ENCODE peak calls at places on chromosomes 2 and 18, in nine cellular contexts. W, H, E, J, N, P, K, C and F are unnamed samples. For H3K9me3, the result is how much of the 10 kb centered on the place peaks cover.

GRCh38 chr18:56748698-56749268 is 97.6 kb downstream of the WDR7 start:
- DNase-seq in C (peak), K (peak), P (no peak), N (peak), J (no peak), W (no peak), H (no peak), E (no peak), F (no peak)

GRCh38 chr18:58400337-58400885 is 228.5 kb downstream of the ALPK2 start:
- DNase-seq in K (peak), C (no peak), P (peak), J (no peak), W (no peak), N (no peak), E (no peak), H (no peak), F (no peak)

GRCh38 chr2:7118606-7119503 is 201.6 kb downstream of the RNF144A start:
- DNase-seq in H (no peak), J (no peak), P (no peak), W (no peak), K (peak), C (peak), E (no peak), N (peak), F (no peak)

GRCh38 chr2:72148975-72149555 is 1.4 kb upstream of the CYP26B1 start:
- DNase-seq in P (no peak), J (peak), E (peak), C (no peak), K (no peak), H (peak), W (peak), N (peak), F (no peak)

GRCh38 chr18:70464343-70465114 is 175.7 kb downstream of the SOCS6 start:
- DNase-seq in K (peak), N (peak), W (peak), H (no peak), E (peak), C (no peak), P (peak), J (peak), F (no peak)

GRCh38 chr2:26506279-26506678 is 28.4 kb upstream of the OTOF start:
- DNase-seq in K (no peak), E (no peak), J (no peak), C (no peak), W (no peak), H (no peak), P (no peak), N (no peak), F (no peak)

GRCh38 chr2:152594022-152594712 is 123.1 kb downstream of the PRPF40A start:
- DNase-seq in W (peak), P (no peak), J (no peak), K (no peak), N (no peak), C (peak), E (peak), H (no peak), F (no peak)

GRCh38 chr2:223598994-223599645 is 3.0 kb downstream of the SCG2 start:
- DNase-seq in E (no peak), P (no peak), K (no peak), W (no peak), N (no peak), C (no peak), J (no peak), H (no peak), F (no peak)

GRCh38 chr2:147351789-147352188 is 493.0 kb upstream of the ACVR2A start:
- DNase-seq in J (no peak), C (no peak), W (no peak), N (no peak), P (no peak), K (no peak), E (no peak), H (no peak), F (no peak)

GRCh38 chr18:62870643-62871042 is 155.3 kb downstream of the PHLPP1 start:
- DNase-seq in J (no peak), W (no peak), C (no peak), P (no peak), K (no peak), E (no peak), H (no peak), N (no peak), F (no peak)

GRCh38 chr2:62883629-62884028 is 167.0 kb upstream of the OTX1 start:
- DNase-seq in P (no peak), J (no peak), N (no peak), E (no peak), H (no peak), W (no peak), K (no peak), C (no peak), F (no peak)

GRCh38 chr2:122491011-122491410 is 735.6 kb downstream of the TSN start:
- DNase-seq in J (no peak), K (peak), C (no peak), E (no peak), N (no peak), W (no peak), P (no peak), H (no peak), F (no peak)

GRCh38 chr2:181780159-181781081 is 100.1 kb upstream of the NEUROD1 start:
- DNase-seq in J (no peak), E (no peak), N (peak), H (peak), K (peak), P (no peak), C (no peak), W (peak), F (no peak)

GRCh38 chr2:120241709-120242108 is 10.9 kb upstream of the RALB start:
- DNase-seq in K (no peak), N (no peak), W (no peak), E (no peak), J (no peak), P (no peak), H (no peak), C (no peak), F (no peak)

GRCh38 chr2:234368861-234369261 is 128.0 kb downstream of the ARL4C start:
- DNase-seq in E (no peak), W (peak), J (peak), C (no peak), H (peak), P (no peak), N (peak), K (no peak), F (no peak)

GRCh38 chr18:11518788-11519685 is 90.4 kb upstream of the SLC35G4 start:
- DNase-seq in J (peak), C (peak), K (peak), W (no peak), E (peak), H (peak), N (peak), P (no peak), F (no peak)

GRCh38 chr2:203261326-203262159 is 22.7 kb downstream of the CYP20A1 start:
- DNase-seq in E (no peak), P (no peak), K (peak), H (no peak), J (no peak), N (peak), C (no peak), W (no peak), F (no peak)

GRCh38 chr2:237474511-237474911 is 12.5 kb upstream of the MLPH start:
- DNase-seq in C (no peak), K (no peak), P (no peak), W (peak), E (no peak), H (no peak), N (no peak), J (no peak), F (no peak)

GRCh38 chr18:48488388-48488850 is 50.4 kb upstream of the CTIF start:
- DNase-seq in C (no peak), E (peak), J (no peak), P (no peak), K (peak), N (peak), H (peak), W (no peak), F (no peak)

GRCh38 chr2:96113951-96114350 is 2.4 kb downstream of the ADRA2B start:
- DNase-seq in H (no peak), K (no peak), N (no peak), C (no peak), E (no peak), J (no peak), W (no peak), P (no peak), F (no peak)

GRCh38 chr2:74025971-74026612 is 41.4 kb downstream of the TET3 start:
- DNase-seq in W (no peak), C (no peak), E (peak), K (no peak), N (no peak), J (peak), H (peak), P (no peak), F (no peak)

GRCh38 chr2:120786038-120786437 is 50.4 kb downstream of the GLI2 start:
- DNase-seq in C (no peak), N (no peak), H (no peak), J (no peak), E (no peak), P (no peak), W (no peak), K (no peak), F (no peak)

GRCh38 chr2:177342736-177343135 is 49.8 kb upstream of the AGPS start:
- DNase-seq in N (no peak), K (no peak), W (no peak), H (no peak), J (no peak), C (no peak), E (no peak), P (no peak), F (no peak)

GRCh38 chr18:77119851-77120491 is 12.6 kb downstream of the MBP start:
- DNase-seq in J (no peak), P (no peak), C (peak), E (peak), H (no peak), W (peak), K (no peak), N (no peak), F (no peak)

GRCh38 chr2:201536046-201536445 is 84.5 kb downstream of the STRADB start:
- DNase-seq in H (no peak), E (no peak), N (no peak), J (no peak), C (no peak), P (no peak), K (no peak), W (no peak), F (no peak)

DNA sequence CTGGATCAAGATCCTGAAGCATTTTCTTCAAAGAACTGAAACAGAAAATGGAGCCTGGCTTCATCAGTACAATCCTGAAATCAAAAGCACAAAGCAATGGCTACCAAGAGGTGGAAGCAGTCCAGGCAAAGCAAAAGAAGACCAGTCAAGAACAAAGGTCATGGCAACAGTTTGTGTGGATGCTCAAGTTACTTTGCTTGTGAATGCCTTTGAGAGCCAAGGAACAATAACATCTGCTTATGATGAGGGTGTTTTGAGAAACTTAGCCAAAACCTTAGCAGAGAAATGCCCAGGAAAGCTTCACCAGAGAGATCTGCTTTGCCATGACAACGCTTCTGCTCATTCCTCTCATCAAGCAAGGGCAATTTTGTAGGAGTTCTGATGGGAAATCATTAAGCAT is 723.1 kb downstream of the TMEM182 start:
- DNase-seq in K (no peak), C (no peak), H (no peak), P (no peak), J (no peak), W (no peak), N (no peak), E (no peak), F (no peak)
- H3K9me3 ChIP-seq in K (under half), C (under half), H (under half), P (under half), J (under half), W (under half), N (under half), E (under half), F (under half)

DNA sequence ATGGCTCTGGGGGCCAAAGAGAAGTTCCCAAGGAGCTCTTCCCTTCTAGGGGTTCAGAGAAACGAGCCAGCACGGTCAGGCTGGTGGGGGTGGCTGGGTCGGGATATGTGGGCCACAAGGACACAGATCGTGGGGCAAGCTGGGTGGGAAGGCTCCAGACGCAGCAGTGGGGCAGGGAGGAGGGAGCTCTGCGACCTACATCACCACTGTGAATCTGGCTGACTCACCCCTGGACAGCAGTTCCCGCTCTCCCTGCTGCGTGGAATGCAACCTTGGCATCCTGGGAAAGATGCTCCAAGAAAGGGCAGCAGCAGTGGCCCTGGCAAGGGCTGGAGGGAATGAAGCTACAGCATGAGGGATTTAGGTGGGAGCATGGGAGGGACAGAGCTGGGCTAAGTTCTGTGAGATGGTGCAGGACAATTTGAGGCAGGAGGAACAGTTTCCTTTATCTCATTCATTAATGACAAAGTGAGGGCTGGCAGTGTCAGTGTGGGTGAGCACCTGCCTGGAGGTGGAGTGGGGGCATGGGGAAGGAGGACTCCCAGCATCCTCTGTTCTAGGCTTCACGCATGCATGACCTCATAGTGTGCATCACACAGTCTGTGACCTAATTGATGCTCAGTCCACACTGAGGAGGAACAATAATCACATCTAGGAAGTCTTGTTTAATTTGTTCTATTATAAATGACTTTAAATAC is 25.0 kb downstream of the CELF4 start:
- DNase-seq in P (no peak), W (no peak), C (no peak), K (no peak), J (no peak), H (no peak), N (no peak), E (no peak), F (no peak)
- H3K9me3 ChIP-seq in P (under half), W (under half), C (under half), K (under half), J (under half), H (under half), N (under half), E (under half), F (under half)

GRCh38 chr18:72612894-72613537 is 68.9 kb upstream of the CBLN2 start:
- DNase-seq in N (no peak), H (no peak), P (no peak), J (no peak), E (no peak), C (no peak), W (no peak), K (no peak), F (no peak)
- H3K9me3 ChIP-seq in N (under half), H (under half), P (under half), J (under half), E (under half), C (under half), W (under half), K (under half), F (under half)

GRCh38 chr2:2767837-2768236 is 436.8 kb upstream of the MYT1L start:
- DNase-seq in J (no peak), C (no peak), P (no peak), N (no peak), E (no peak), W (no peak), H (no peak), K (no peak), F (no peak)

GRCh38 chr2:2765176-2765800 is 434.2 kb upstream of the MYT1L start:
- DNase-seq in N (no peak), E (no peak), P (no peak), W (no peak), K (no peak), H (no peak), C (no peak), J (no peak), F (no peak)

GRCh38 chr2:2769481-2770431 is 438.7 kb upstream of the MYT1L start:
- DNase-seq in E (peak), J (no peak), P (no peak), H (no peak), W (peak), C (no peak), K (peak), N (peak), F (no peak)

GRCh38 chr2:2765839-2766495 is 434.9 kb upstream of the MYT1L start:
- DNase-seq in H (no peak), J (no peak), W (no peak), K (no peak), E (no peak), C (no peak), P (peak), N (no peak), F (no peak)

DNA sequence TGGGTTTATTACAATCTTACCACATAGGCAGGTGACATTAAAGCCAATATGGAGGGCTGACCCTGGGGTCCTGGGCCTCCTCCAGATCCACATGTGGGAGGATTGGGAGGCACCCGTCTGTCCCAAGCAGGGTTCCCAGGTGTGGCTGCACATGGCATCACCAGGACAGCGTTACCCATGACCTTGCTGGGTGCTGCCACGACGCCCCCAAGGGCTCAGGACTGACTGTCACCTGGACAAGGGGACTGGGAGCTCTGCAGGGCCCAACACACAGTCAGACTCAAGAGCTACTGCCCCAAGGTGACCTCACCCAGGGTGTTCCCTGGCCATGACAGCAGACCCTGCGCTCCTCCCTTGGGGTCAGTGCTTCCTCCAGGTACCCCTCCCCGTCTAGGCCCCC is 437.4 kb upstream of the MYT1L start:
- DNase-seq in C (no peak), K (no peak), W (no peak), E (no peak), J (no peak), H (no peak), N (no peak), P (no peak), F (no peak)
- H3K9me3 ChIP-seq in C (under half), K (under half), W (under half), E (under half), J (under half), H (under half), N (under half), P (under half), F (under half)

DNA sequence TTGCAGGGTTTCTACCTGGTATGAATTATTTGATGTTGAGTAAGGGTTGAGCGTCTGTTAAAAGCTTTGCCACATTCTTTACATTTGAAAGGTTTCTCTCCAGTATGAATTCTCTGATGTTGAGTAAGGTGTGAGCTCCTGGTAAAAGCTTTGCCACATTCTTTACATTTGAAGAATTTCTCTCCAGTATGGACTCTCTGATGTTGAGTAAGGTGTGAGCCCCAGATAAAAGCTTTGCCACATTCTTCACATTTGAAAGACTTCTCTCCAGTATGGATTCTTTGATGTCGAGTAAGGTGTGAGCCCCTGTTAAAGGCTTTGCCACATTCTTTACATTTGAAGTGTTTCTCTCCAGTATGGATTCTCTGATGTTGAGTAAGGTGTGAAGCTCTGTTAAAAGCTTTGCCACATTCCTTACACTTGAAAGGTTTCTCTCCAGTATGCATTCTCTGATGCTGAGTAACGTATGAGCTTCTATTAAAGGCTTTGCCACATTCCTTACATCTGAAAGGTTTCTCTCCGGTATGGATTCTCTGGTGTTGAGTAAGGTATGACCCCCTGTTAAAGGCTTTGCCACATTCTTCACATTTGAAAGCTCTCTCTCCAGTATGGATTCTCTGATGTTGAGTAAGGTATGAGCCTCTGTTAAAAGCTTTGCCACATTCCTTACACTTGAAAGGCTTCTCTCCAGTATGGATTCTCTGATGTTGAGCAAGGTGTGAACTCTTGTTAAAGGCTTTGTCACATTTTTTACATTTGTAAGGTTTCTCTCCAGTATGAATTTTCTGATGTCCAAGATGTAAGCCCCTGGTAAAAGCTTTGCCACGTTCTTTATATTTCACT is 27.1 kb downstream of the ZNF519 start:
- DNase-seq in E (no peak), J (no peak), N (no peak), W (no peak), K (no peak), C (no peak), H (no peak), P (no peak), F (no peak)
- H3K9me3 ChIP-seq in E (under half), J (under half), N (under half), W (under half), K (half or more), C (half or more), H (under half), P (under half), F (under half)

GRCh38 chr2:16126141-16126968 is 186.0 kb downstream of the MYCN start:
- DNase-seq in C (no peak), H (no peak), K (no peak), W (no peak), N (no peak), P (no peak), E (peak), J (no peak), F (no peak)

GRCh38 chr2:16125614-16126125 is 185.3 kb downstream of the MYCN start:
- DNase-seq in J (no peak), K (no peak), N (no peak), C (no peak), P (no peak), E (peak), W (no peak), H (no peak), F (no peak)

GRCh38 chr2:16123881-16124780 is 183.8 kb downstream of the MYCN start:
- DNase-seq in E (peak), N (no peak), C (no peak), P (no peak), J (no peak), W (no peak), K (no peak), H (no peak), F (no peak)

GRCh38 chr2:16123421-16123820 is 183.1 kb downstream of the MYCN start:
- DNase-seq in N (no peak), E (peak), J (no peak), K (no peak), W (no peak), P (no peak), C (no peak), H (no peak), F (no peak)

DNA sequence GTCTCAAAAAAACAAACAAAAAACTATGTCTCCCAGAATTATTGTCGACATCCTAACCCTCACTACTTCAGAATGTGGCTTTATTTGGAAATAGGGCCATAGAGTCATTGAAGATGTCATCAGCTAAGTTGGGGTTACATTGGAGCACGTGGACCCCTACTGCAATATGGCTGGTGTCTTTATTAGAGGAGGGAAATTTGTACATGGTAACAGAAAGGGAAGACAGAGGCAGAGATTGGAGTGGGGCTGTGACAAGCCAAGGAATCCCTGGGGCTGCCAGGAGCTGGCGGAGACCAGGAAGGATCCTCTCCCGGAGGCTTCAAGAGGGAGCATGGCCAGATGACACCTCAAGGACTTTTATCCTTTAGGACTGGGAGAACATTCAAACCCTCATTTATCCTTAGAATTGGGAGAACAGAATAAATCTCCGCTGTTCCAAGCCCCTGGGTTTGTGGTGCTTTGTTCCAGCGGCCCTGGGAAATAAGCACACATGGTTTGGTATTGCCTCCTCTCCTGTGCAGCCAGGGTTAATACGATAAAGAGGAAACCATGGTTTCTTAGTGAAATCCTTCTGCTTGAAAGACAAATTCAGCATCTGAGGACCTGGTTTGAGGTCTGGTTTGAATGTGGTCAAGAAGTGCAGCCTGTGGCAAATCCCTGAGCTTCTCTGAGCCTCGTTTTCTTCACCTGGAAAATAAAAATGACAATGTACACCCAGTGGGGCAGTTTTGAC is 184.7 kb downstream of the MYCN start:
- DNase-seq in H (no peak), J (no peak), N (no peak), E (peak), K (no peak), P (no peak), W (no peak), C (no peak), F (no peak)
- H3K9me3 ChIP-seq in H (under half), J (under half), N (under half), E (under half), K (under half), P (under half), W (under half), C (under half), F (under half)